ENCODE peak calls at places on chromosome 2, in ten cellular contexts. One of them, this sample, is unnamed.

GRCh38 chr2:207418422-207418821 is 111.3 kb upstream of the CREB1 start:
- DNase-seq in thoracic aorta: no peak
- DNase-seq in cardiac muscle cell: no peak
- DNase-seq in kidney: no peak
- DNase-seq in right lobe of liver: no peak
- DNase-seq in prostate gland: no peak
- DNase-seq in heart right ventricle: no peak
- DNase-seq in A549: no peak
- DNase-seq in stomach: no peak
- DNase-seq in left ventricle myocardium inferior: no peak
- DNase-seq in this sample: no peak

GRCh38 chr2:28355521-28356094 is 37.0 kb upstream of the FOSL2 start:
- DNase-seq in thoracic aorta: no peak
- DNase-seq in cardiac muscle cell: peak
- DNase-seq in kidney: peak
- DNase-seq in right lobe of liver: peak
- DNase-seq in prostate gland: no peak
- DNase-seq in heart right ventricle: peak
- DNase-seq in A549: no peak
- DNase-seq in stomach: peak
- DNase-seq in left ventricle myocardium inferior: peak
- DNase-seq in this sample: no peak

GRCh38 chr2:232533944-232534710 is 5.4 kb upstream of the CHRNG start:
- DNase-seq in thoracic aorta: no peak
- DNase-seq in cardiac muscle cell: no peak
- DNase-seq in kidney: peak
- DNase-seq in right lobe of liver: no peak
- DNase-seq in prostate gland: no peak
- DNase-seq in heart right ventricle: peak
- DNase-seq in A549: no peak
- DNase-seq in stomach: no peak
- DNase-seq in left ventricle myocardium inferior: peak
- DNase-seq in this sample: peak

GRCh38 chr2:44926957-44927356 is 14.5 kb upstream of the SIX3 start:
- DNase-seq in thoracic aorta: no peak
- DNase-seq in cardiac muscle cell: no peak
- DNase-seq in kidney: no peak
- DNase-seq in right lobe of liver: no peak
- DNase-seq in prostate gland: no peak
- DNase-seq in heart right ventricle: no peak
- DNase-seq in A549: no peak
- DNase-seq in stomach: no peak
- DNase-seq in left ventricle myocardium inferior: no peak
- DNase-seq in this sample: no peak

GRCh38 chr2:157809212-157809611 is 66.9 kb downstream of the ACVR1 start:
- DNase-seq in thoracic aorta: no peak
- DNase-seq in cardiac muscle cell: no peak
- DNase-seq in kidney: no peak
- DNase-seq in right lobe of liver: no peak
- DNase-seq in prostate gland: no peak
- DNase-seq in heart right ventricle: no peak
- DNase-seq in A549: no peak
- DNase-seq in stomach: no peak
- DNase-seq in left ventricle myocardium inferior: no peak
- DNase-seq in this sample: no peak

GRCh38 chr2:75458201-75458600 is 102.5 kb downstream of the EVA1A start:
- DNase-seq in thoracic aorta: no peak
- DNase-seq in cardiac muscle cell: no peak
- DNase-seq in kidney: no peak
- DNase-seq in right lobe of liver: no peak
- DNase-seq in prostate gland: no peak
- DNase-seq in heart right ventricle: no peak
- DNase-seq in A549: no peak
- DNase-seq in stomach: no peak
- DNase-seq in left ventricle myocardium inferior: no peak
- DNase-seq in this sample: no peak

GRCh38 chr2:236627193-236627592 is 57.6 kb downstream of the ACKR3 start:
- DNase-seq in thoracic aorta: no peak
- DNase-seq in cardiac muscle cell: no peak
- DNase-seq in kidney: no peak
- DNase-seq in right lobe of liver: no peak
- DNase-seq in prostate gland: no peak
- DNase-seq in heart right ventricle: no peak
- DNase-seq in A549: no peak
- DNase-seq in stomach: no peak
- DNase-seq in left ventricle myocardium inferior: no peak
- DNase-seq in this sample: no peak

GRCh38 chr2:99880148-99880983 is 262.0 kb downstream of the AFF3 start:
- DNase-seq in thoracic aorta: no peak
- DNase-seq in cardiac muscle cell: peak
- DNase-seq in kidney: no peak
- DNase-seq in right lobe of liver: no peak
- DNase-seq in prostate gland: no peak
- DNase-seq in heart right ventricle: no peak
- DNase-seq in A549: no peak
- DNase-seq in stomach: no peak
- DNase-seq in left ventricle myocardium inferior: no peak
- DNase-seq in this sample: peak

GRCh38 chr2:176534798-176535479 is 265.7 kb downstream of the MTX2 start:
- DNase-seq in thoracic aorta: no peak
- DNase-seq in cardiac muscle cell: no peak
- DNase-seq in kidney: peak
- DNase-seq in right lobe of liver: no peak
- DNase-seq in prostate gland: peak
- DNase-seq in heart right ventricle: no peak
- DNase-seq in A549: no peak
- DNase-seq in stomach: no peak
- DNase-seq in left ventricle myocardium inferior: no peak
- DNase-seq in this sample: no peak

GRCh38 chr2:1975060-1975459 is 230.7 kb upstream of the PXDN start:
- DNase-seq in thoracic aorta: no peak
- DNase-seq in cardiac muscle cell: no peak
- DNase-seq in kidney: no peak
- DNase-seq in right lobe of liver: no peak
- DNase-seq in prostate gland: no peak
- DNase-seq in heart right ventricle: no peak
- DNase-seq in A549: no peak
- DNase-seq in stomach: no peak
- DNase-seq in left ventricle myocardium inferior: peak
- DNase-seq in this sample: no peak

GRCh38 chr2:104853401-104853925 is 452 bp upstream of the POU3F3 start:
- DNase-seq in thoracic aorta: no peak
- DNase-seq in cardiac muscle cell: no peak
- DNase-seq in kidney: no peak
- DNase-seq in right lobe of liver: no peak
- DNase-seq in prostate gland: no peak
- DNase-seq in heart right ventricle: no peak
- DNase-seq in A549: no peak
- DNase-seq in stomach: no peak
- DNase-seq in left ventricle myocardium inferior: no peak
- DNase-seq in this sample: no peak
- H3K4me3 ChIP-seq in thoracic aorta: peak
- H3K4me3 ChIP-seq in cardiac muscle cell: peak
- H3K4me3 ChIP-seq in kidney: peak
- H3K4me3 ChIP-seq in right lobe of liver: no peak
- H3K4me3 ChIP-seq in prostate gland: no peak
- H3K4me3 ChIP-seq in heart right ventricle: peak
- H3K4me3 ChIP-seq in A549: peak
- H3K4me3 ChIP-seq in stomach: peak
- H3K4me3 ChIP-seq in left ventricle myocardium inferior: peak
- H3K4me3 ChIP-seq in this sample: no peak

GRCh38 chr2:6824962-6825361 is 40.7 kb downstream of the CMPK2 start:
- DNase-seq in thoracic aorta: no peak
- DNase-seq in cardiac muscle cell: no peak
- DNase-seq in kidney: no peak
- DNase-seq in right lobe of liver: no peak
- DNase-seq in prostate gland: no peak
- DNase-seq in heart right ventricle: no peak
- DNase-seq in A549: no peak
- DNase-seq in stomach: no peak
- DNase-seq in left ventricle myocardium inferior: no peak
- DNase-seq in this sample: peak

GRCh38 chr2:6823111-6823510 is 42.6 kb downstream of the CMPK2 start:
- DNase-seq in thoracic aorta: no peak
- DNase-seq in cardiac muscle cell: no peak
- DNase-seq in kidney: no peak
- DNase-seq in right lobe of liver: no peak
- DNase-seq in prostate gland: no peak
- DNase-seq in heart right ventricle: no peak
- DNase-seq in A549: no peak
- DNase-seq in stomach: no peak
- DNase-seq in left ventricle myocardium inferior: no peak
- DNase-seq in this sample: peak

GRCh38 chr2:6828299-6828584 is 37.5 kb downstream of the CMPK2 start:
- DNase-seq in thoracic aorta: no peak
- DNase-seq in cardiac muscle cell: no peak
- DNase-seq in kidney: no peak
- DNase-seq in right lobe of liver: no peak
- DNase-seq in prostate gland: no peak
- DNase-seq in heart right ventricle: no peak
- DNase-seq in A549: peak
- DNase-seq in stomach: no peak
- DNase-seq in left ventricle myocardium inferior: no peak
- DNase-seq in this sample: peak

GRCh38 chr2:6827516-6828298 is 38.0 kb downstream of the CMPK2 start:
- DNase-seq in thoracic aorta: no peak
- DNase-seq in cardiac muscle cell: no peak
- DNase-seq in kidney: no peak
- DNase-seq in right lobe of liver: no peak
- DNase-seq in prostate gland: no peak
- DNase-seq in heart right ventricle: no peak
- DNase-seq in A549: no peak
- DNase-seq in stomach: no peak
- DNase-seq in left ventricle myocardium inferior: no peak
- DNase-seq in this sample: no peak

DNA sequence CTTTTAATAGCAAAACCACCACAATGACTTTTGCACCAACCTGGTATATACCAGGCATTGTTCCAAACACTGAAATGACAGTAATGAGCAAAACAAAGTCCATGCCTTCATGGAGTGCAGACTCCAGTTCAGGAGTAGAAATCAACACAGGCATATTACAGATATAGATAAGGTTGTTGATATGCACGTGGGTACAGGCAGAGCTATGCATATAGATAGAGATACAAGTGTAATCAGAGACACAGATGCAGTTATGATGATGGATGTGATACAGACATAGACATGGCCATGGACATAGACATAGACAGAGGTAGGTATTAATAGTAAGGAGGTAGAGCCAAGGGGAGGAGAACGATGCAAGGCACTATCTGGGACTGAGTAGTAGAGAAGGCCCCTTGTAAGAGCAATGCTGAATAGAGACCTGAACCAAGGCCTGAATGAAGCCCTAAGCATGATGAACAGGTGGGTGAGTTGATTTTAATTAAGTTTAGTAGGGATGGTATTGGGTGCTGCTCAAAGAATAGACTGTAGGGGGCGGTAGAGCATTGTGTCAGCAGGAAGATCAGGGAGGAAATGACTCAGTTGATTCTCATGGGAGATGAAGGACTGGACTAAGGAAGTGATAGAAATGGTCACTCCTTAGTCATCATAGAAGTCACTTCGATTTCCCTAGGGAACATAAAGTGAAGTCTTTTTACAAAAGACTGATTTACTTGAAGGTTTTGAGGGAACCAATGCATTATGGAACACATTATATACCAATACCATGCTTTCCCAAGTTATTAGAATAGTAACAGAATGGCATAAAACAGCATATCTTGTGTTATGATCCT is 39.4 kb downstream of the CMPK2 start:
- DNase-seq in thoracic aorta: no peak
- DNase-seq in cardiac muscle cell: peak
- DNase-seq in kidney: no peak
- DNase-seq in right lobe of liver: no peak
- DNase-seq in prostate gland: peak
- DNase-seq in heart right ventricle: no peak
- DNase-seq in A549: peak
- DNase-seq in stomach: peak
- DNase-seq in left ventricle myocardium inferior: no peak
- DNase-seq in this sample: peak
- TF ChIP-seq CTCF in thoracic aorta: peak
- TF ChIP-seq CTCF in cardiac muscle cell: peak
- TF ChIP-seq CTCF in kidney: peak
- TF ChIP-seq CTCF in right lobe of liver: peak
- TF ChIP-seq CTCF in prostate gland: peak
- TF ChIP-seq CTCF in heart right ventricle: peak
- TF ChIP-seq CTCF in A549: peak
- TF ChIP-seq CTCF in stomach: peak
- TF ChIP-seq CTCF in left ventricle myocardium inferior: peak
- TF ChIP-seq CTCF in this sample: peak

GRCh38 chr2:40364143-40364903 is 87.6 kb downstream of the SLC8A1 start:
- DNase-seq in thoracic aorta: no peak
- DNase-seq in cardiac muscle cell: no peak
- DNase-seq in kidney: no peak
- DNase-seq in right lobe of liver: no peak
- DNase-seq in prostate gland: no peak
- DNase-seq in heart right ventricle: no peak
- DNase-seq in A549: peak
- DNase-seq in stomach: no peak
- DNase-seq in left ventricle myocardium inferior: no peak
- DNase-seq in this sample: peak
- H3K4me3 ChIP-seq in thoracic aorta: peak
- H3K4me3 ChIP-seq in cardiac muscle cell: no peak
- H3K4me3 ChIP-seq in kidney: peak
- H3K4me3 ChIP-seq in right lobe of liver: no peak
- H3K4me3 ChIP-seq in prostate gland: no peak
- H3K4me3 ChIP-seq in heart right ventricle: peak
- H3K4me3 ChIP-seq in A549: no peak
- H3K4me3 ChIP-seq in stomach: peak
- H3K4me3 ChIP-seq in left ventricle myocardium inferior: peak
- H3K4me3 ChIP-seq in this sample: peak

DNA sequence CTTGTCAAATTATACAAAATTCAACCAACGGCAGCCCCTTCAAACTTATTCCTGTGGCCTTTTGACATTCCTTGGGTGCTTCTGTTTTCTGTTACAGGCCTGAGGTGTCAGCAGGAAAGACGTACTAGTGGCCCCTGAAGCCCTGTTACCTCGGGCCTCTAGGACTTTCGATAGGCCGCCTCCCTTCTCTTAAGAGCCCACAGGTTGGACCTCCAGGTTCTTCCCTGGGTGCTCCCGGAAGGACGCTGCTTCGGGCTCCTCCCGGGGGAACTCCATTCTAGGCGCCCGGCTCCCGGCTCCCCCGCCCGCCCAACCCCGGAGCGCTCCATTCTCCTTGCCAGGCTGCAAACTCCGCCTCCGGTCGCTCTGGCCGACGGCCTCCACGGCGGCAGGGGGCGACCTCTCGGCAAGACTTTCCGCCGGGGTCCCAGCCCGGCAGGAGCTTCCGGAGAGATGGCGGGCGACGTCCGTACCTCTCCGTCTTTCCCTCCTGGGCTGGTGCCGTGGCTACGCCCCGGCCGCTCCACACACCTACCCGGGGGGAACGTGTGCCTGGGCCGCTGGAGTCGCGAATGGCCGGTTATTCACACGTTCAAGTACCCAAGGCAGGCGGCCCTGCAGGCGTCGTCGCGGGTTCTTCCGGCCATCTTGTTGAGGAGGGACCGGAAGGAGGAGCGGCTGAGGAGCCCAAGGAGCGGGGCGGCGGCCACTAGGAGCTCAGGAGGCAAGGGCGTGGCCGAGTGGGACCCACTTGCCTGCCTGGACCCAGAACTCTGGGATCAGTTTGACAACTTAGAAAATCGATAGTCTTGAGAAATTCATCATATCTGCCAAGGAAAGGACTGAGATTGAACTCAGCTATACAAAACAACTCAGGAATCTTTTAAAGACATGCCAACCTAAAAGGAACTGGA is 27.5 kb downstream of the BOLA3 start:
- DNase-seq in thoracic aorta: peak
- DNase-seq in cardiac muscle cell: peak
- DNase-seq in kidney: peak
- DNase-seq in right lobe of liver: peak
- DNase-seq in prostate gland: peak
- DNase-seq in heart right ventricle: peak
- DNase-seq in A549: peak
- DNase-seq in stomach: peak
- DNase-seq in left ventricle myocardium inferior: peak
- DNase-seq in this sample: peak
- TF ChIP-seq CTCF in thoracic aorta: peak
- TF ChIP-seq CTCF in cardiac muscle cell: peak
- TF ChIP-seq CTCF in kidney: peak
- TF ChIP-seq CTCF in right lobe of liver: peak
- TF ChIP-seq CTCF in prostate gland: peak
- TF ChIP-seq CTCF in heart right ventricle: peak
- TF ChIP-seq CTCF in A549: peak
- TF ChIP-seq CTCF in stomach: peak
- TF ChIP-seq CTCF in left ventricle myocardium inferior: peak
- TF ChIP-seq CTCF in this sample: peak